ENCODE peak calls at places on chromosome 20, in eight cellular contexts. P is heart left ventricle, G is lower leg skin, E is HCT116, Y is thyroid gland, U is ovary, O is esophagus squamous epithelium, C is uterus. N is an unnamed sample.

GRCh38 chr20:44138859-44139258 is 48.1 kb downstream of the JPH2 start:
- DNase-seq in P (peak), G (no peak), E (no peak), Y (no peak), U (no peak), O (no peak), C (no peak), N (no peak)

GRCh38 chr20:58511861-58512260 is 3.3 kb downstream of the APCDD1L start:
- DNase-seq in P (no peak), G (no peak), E (no peak), Y (no peak), U (no peak), O (no peak), C (no peak), N (no peak)

GRCh38 chr20:56249244-56249955 is 868 bp downstream of the MC3R start:
- DNase-seq in P (no peak), G (no peak), E (peak), Y (peak), U (peak), O (no peak), C (no peak), N (no peak)

GRCh38 chr20:23954008-23954745 is 34.4 kb downstream of the GGTLC1 start:
- DNase-seq in P (no peak), G (no peak), E (no peak), Y (no peak), U (no peak), O (no peak), C (no peak), N (no peak)

GRCh38 chr20:59043698-59044097 is 1.1 kb upstream of the PRELID3B start:
- DNase-seq in P (no peak), G (no peak), E (no peak), Y (peak), U (no peak), O (no peak), C (no peak), N (no peak)

GRCh38 chr20:34049389-34049788 is 55.7 kb downstream of the RALY start:
- DNase-seq in P (no peak), G (no peak), E (no peak), Y (no peak), U (no peak), O (no peak), C (no peak), N (no peak)

GRCh38 chr20:31473331-31474096 is 1.4 kb downstream of the DEFB124 start:
- DNase-seq in P (no peak), G (no peak), E (no peak), Y (no peak), U (no peak), O (no peak), C (no peak), N (no peak)

GRCh38 chr20:37346232-37346525 is 239 bp downstream of the SRC start:
- DNase-seq in P (no peak), G (no peak), E (no peak), Y (no peak), U (no peak), O (no peak), C (no peak), N (no peak)

GRCh38 chr20:32067234-32067821 is 15.3 kb downstream of the HCK start:
- DNase-seq in P (no peak), G (no peak), E (no peak), Y (no peak), U (no peak), O (no peak), C (no peak), N (peak)

GRCh38 chr20:25048519-25048952 is 9.4 kb downstream of the ACSS1 start:
- DNase-seq in P (no peak), G (no peak), E (no peak), Y (peak), U (peak), O (no peak), C (peak), N (no peak)

GRCh38 chr20:39019805-39020325 is 57.7 kb downstream of the DHX35 start:
- DNase-seq in P (no peak), G (no peak), E (no peak), Y (no peak), U (no peak), O (no peak), C (no peak), N (no peak)

GRCh38 chr20:34720266-34720665 is 16.1 kb downstream of the TP53INP2 start:
- DNase-seq in P (no peak), G (no peak), E (no peak), Y (peak), U (no peak), O (no peak), C (no peak), N (no peak)

GRCh38 chr20:53652090-53652858 is 58.6 kb upstream of the ZNF217 start:
- DNase-seq in P (no peak), G (no peak), E (no peak), Y (no peak), U (no peak), O (no peak), C (no peak), N (no peak)

GRCh38 chr20:53891306-53891894 is 179.0 kb downstream of the BCAS1 start:
- DNase-seq in P (no peak), G (no peak), E (no peak), Y (no peak), U (no peak), O (no peak), C (no peak), N (no peak)

GRCh38 chr20:59165389-59165785 is 1.8 kb downstream of the ZNF831 start:
- DNase-seq in P (no peak), G (no peak), E (no peak), Y (no peak), U (no peak), O (no peak), C (no peak), N (no peak)

GRCh38 chr20:63293456-63293855 is 470 bp downstream of the COL20A1 start:
- DNase-seq in P (no peak), G (no peak), E (no peak), Y (no peak), U (no peak), O (no peak), C (no peak), N (no peak)

GRCh38 chr20:50386641-50386960 is 123.6 kb upstream of the PTPN1 start:
- DNase-seq in P (no peak), G (no peak), E (no peak), Y (no peak), U (no peak), O (no peak), C (no peak), N (no peak)

GRCh38 chr20:4666001-4666470 is 55.7 kb upstream of the PRND start:
- DNase-seq in P (no peak), G (no peak), E (no peak), Y (no peak), U (no peak), O (no peak), C (no peak), N (peak)

GRCh38 chr20:41135187-41135887 is 2.0 kb upstream of the PLCG1 start:
- DNase-seq in P (no peak), G (no peak), E (peak), Y (peak), U (no peak), O (no peak), C (no peak), N (no peak)

GRCh38 chr20:12112089-12112474 is 194.4 kb downstream of the BTBD3 start:
- DNase-seq in P (no peak), G (peak), E (no peak), Y (no peak), U (no peak), O (no peak), C (no peak), N (no peak)

GRCh38 chr20:5612476-5613291 is 137.5 kb upstream of the SHLD1 start:
- DNase-seq in P (no peak), G (no peak), E (no peak), Y (peak), U (no peak), O (no peak), C (no peak), N (no peak)

GRCh38 chr20:4949833-4950178 is 51.5 kb downstream of the SLC23A2 start:
- DNase-seq in P (no peak), G (peak), E (no peak), Y (peak), U (no peak), O (no peak), C (peak), N (no peak)

GRCh38 chr20:62183426-62184142 is 756 bp downstream of the MTG2 start:
- DNase-seq in P (no peak), G (no peak), E (no peak), Y (no peak), U (no peak), O (no peak), C (no peak), N (no peak)

GRCh38 chr20:57677323-57677982 is 32.4 kb downstream of the PMEPA1 start:
- DNase-seq in P (no peak), G (no peak), E (no peak), Y (no peak), U (no peak), O (no peak), C (no peak), N (no peak)

GRCh38 chr20:10673176-10673830 is 496 bp downstream of the JAG1 start:
- DNase-seq in P (no peak), G (no peak), E (no peak), Y (peak), U (peak), O (no peak), C (peak), N (peak)

GRCh38 chr20:6094038-6094437 is 28.8 kb downstream of the FERMT1 start:
- DNase-seq in P (no peak), G (no peak), E (no peak), Y (no peak), U (no peak), O (no peak), C (no peak), N (no peak)

GRCh38 chr20:3318226-3318884 is 79.4 kb upstream of the SLC4A11 start:
- DNase-seq in P (no peak), G (no peak), E (no peak), Y (no peak), U (no peak), O (no peak), C (no peak), N (no peak)

GRCh38 chr20:2217857-2218529 is 77.8 kb upstream of the TGM3 start:
- DNase-seq in P (peak), G (peak), E (no peak), Y (no peak), U (no peak), O (no peak), C (no peak), N (no peak)

GRCh38 chr20:31580706-31581105 is 24.4 kb upstream of the ID1 start:
- DNase-seq in P (no peak), G (no peak), E (no peak), Y (no peak), U (no peak), O (no peak), C (no peak), N (no peak)

GRCh38 chr20:37948956-37949355 is 46.0 kb downstream of the VSTM2L start:
- DNase-seq in P (no peak), G (peak), E (no peak), Y (no peak), U (no peak), O (no peak), C (no peak), N (no peak)

GRCh38 chr20:51528263-51529026 is 14.1 kb downstream of the NFATC2 start:
- DNase-seq in P (no peak), G (no peak), E (no peak), Y (no peak), U (no peak), O (no peak), C (no peak), N (no peak)

GRCh38 chr20:51531712-51532456 is 10.6 kb downstream of the NFATC2 start:
- DNase-seq in P (no peak), G (no peak), E (no peak), Y (no peak), U (no peak), O (no peak), C (no peak), N (no peak)

GRCh38 chr20:51531141-51531710 is 11.3 kb downstream of the NFATC2 start:
- DNase-seq in P (no peak), G (no peak), E (peak), Y (no peak), U (no peak), O (no peak), C (no peak), N (peak)

GRCh38 chr20:51529027-51529749 is 13.3 kb downstream of the NFATC2 start:
- DNase-seq in P (no peak), G (no peak), E (no peak), Y (no peak), U (no peak), O (no peak), C (no peak), N (no peak)

GRCh38 chr20:51529758-51530157 is 12.8 kb downstream of the NFATC2 start:
- DNase-seq in P (no peak), G (no peak), E (no peak), Y (no peak), U (no peak), O (no peak), C (no peak), N (no peak)
- TF ChIP-seq POLR2A in P (no peak), G (no peak), E (no peak), Y (no peak), U (no peak), O (no peak), C (no peak), N (no peak)

DNA sequence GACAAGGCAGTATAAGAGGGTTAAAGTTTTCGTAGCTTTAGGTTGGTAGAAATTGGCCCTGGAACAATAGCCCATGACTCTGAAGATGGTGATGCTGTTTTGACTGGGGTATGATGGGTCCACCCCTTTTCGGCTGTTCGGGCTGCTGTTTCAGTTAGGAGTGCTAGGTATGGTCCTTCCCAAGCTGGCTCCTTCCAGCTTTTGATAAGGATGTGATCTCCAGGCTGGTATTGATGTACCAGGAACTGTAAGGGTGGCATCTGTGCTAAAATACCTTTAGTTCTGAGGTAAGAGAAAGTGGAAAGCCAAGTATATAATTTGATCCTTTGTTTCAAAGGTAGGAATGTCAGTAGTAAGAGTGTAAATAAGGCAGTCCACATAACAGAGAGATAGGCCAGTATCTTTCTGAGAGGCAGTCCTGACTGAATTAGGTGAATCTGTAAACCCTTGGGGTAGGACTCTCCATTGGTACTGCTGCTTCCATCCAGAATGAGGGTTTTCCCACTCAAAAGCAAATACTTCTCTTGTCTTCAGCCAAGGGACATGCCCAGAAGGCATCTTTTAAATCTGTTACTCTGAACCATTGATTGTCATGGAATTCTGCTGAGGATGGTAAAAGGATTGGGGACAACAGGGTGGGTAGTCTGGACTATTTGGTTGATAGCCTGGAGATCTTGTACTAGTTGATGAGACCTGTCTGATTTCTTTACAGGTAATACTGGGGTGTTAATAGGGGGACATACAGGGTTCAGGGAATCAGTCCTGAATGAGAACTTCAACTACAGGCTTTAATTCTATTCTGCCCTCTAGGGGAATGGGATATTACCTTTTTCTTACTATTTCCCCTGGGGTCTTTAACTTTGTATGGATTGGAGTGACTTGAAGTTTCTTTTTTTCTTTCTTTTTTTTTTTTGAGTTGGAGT is 6.1 kb upstream of the ZNFX1 start:
- DNase-seq in P (no peak), G (no peak), E (no peak), Y (no peak), U (no peak), O (no peak), C (no peak), N (no peak)
- TF ChIP-seq POLR2A in P (no peak), G (no peak), E (no peak), Y (no peak), U (no peak), O (no peak), C (no peak), N (no peak)

GRCh38 chr20:20712474-20713243 is at the start of gene RALGAPA2:
- DNase-seq in P (peak), G (peak), E (peak), Y (peak), U (peak), O (peak), C (peak), N (peak)
- TF ChIP-seq POLR2A in P (peak), G (no peak), E (no peak), Y (peak), U (peak), O (peak), C (peak), N (peak)

GRCh38 chr20:46955601-46956556 is 61.2 kb downstream of the EYA2 start:
- DNase-seq in P (no peak), G (no peak), E (no peak), Y (no peak), U (no peak), O (no peak), C (no peak), N (no peak)
- TF ChIP-seq POLR2A in P (no peak), G (no peak), E (no peak), Y (no peak), U (no peak), O (no peak), C (no peak), N (no peak)

GRCh38 chr20:13644010-13644409 is 5.3 kb upstream of the TASP1 start:
- DNase-seq in P (no peak), G (no peak), E (no peak), Y (no peak), U (no peak), O (no peak), C (no peak), N (no peak)

GRCh38 chr20:13638162-13638495 is 603 bp downstream of the TASP1 start:
- DNase-seq in P (no peak), G (no peak), E (no peak), Y (no peak), U (no peak), O (no peak), C (no peak), N (no peak)

DNA sequence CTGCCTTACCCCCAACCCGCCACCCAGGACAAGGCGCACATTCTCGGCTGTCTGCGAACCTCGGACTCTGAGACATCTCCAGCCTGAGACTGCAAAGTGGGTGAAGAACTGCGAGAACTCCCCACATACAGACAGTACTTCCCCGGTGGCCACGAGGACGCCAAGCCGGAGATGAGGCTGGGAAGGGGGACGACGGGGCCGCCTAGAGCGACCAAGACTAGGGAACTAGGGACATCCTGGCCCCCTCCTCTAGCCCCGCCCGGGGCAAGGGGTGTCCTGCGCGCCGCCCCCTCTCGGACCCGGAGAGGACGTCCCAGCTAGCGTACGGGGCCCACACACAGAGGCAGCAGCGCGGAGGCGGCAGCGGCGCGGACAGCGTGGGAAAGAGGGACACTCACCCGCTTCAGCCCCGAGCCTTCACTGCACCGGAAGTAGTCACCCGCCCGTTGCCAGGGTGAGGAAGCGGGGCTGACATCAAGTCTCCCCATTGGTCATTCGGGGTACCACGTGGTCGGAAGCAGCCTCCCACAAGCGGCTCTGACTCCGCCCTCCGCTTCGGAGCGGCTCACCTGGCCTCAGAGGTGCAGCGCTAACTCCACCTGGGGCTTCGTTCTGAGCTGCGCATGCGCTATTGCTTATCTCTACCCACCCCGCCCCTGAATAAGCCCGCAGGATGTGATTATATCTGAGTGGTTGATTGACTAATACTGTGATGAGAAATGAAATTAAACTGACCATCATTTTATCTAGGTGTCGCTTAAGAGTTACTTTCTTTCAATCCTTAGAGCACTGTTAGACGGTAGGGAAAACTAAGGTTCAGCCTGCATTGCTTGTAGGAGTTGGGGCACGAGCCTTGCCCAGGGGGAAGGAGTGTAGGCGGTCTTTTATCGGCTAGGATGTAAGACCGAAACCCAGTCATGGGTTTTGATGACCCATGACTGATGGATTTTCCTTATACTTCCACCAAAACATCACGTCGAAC is at the start of gene TASP1:
- DNase-seq in P (peak), G (peak), E (peak), Y (peak), U (peak), O (peak), C (peak), N (peak)
- TF ChIP-seq POLR2A in P (no peak), G (no peak), E (peak), Y (no peak), U (peak), O (peak), C (peak), N (peak)